ENCODE peak calls at places on chromosomes 3 and 15, in eight cellular contexts. I is activated naive CD4-positive, alpha-beta T cell treated with anti-CD3 and anti-CD28 coated beads, Interleukin-2, amount 10 ng/mL, durations not matched to agents 7 days and 5 days; O is left cardiac atrium; R is NCI-H510A treated with DMSO at 0.1 percent for 48 hours; B is stimulated activated CD4-positive, alpha-beta T cell treated with anti-CD3 and anti-CD28 coated beads, Interleukin-4, amount 100 ng/mL, for 1 hour; E is sigmoid colon; H is heart left ventricle; F is occipital lobe. P is an unnamed sample.

GRCh38 chr15:47754312-47754711 is 37.0 kb downstream of the SEMA6D start:
- DNase-seq in H (no peak), B (no peak), I (no peak), R (no peak), F (no peak), E (no peak), O (no peak), P (no peak)

GRCh38 chr3:140242818-140243276 is 307.9 kb downstream of the CLSTN2 start:
- DNase-seq in H (peak), B (no peak), E (no peak), O (no peak), I (no peak), R (peak), F (peak), P (no peak)

GRCh38 chr3:166663194-166663593 is 716.9 kb downstream of the ZBBX start:
- DNase-seq in F (no peak), O (no peak), B (no peak), I (no peak), R (no peak), E (no peak), H (no peak), P (no peak)

GRCh38 chr15:51931638-51932037 is 39.9 kb downstream of the LEO1 start:
- DNase-seq in H (no peak), B (no peak), O (no peak), I (no peak), F (no peak), E (no peak), R (no peak), P (no peak)

GRCh38 chr3:107452436-107452835 is 70.3 kb upstream of the BBX start:
- DNase-seq in I (no peak), H (no peak), B (no peak), R (no peak), F (no peak), O (no peak), E (no peak), P (no peak)

GRCh38 chr15:74752486-74753395 is 4.1 kb downstream of the CYP1A2 start:
- DNase-seq in O (no peak), I (no peak), R (no peak), E (no peak), B (no peak), H (no peak), F (no peak), P (no peak)

GRCh38 chr3:79204351-79204750 is 563.4 kb downstream of the ROBO1 start:
- DNase-seq in E (no peak), H (no peak), O (no peak), B (no peak), I (no peak), R (no peak), F (no peak), P (no peak)

GRCh38 chr3:37891227-37891626 is 29.5 kb downstream of the CTDSPL start:
- DNase-seq in R (no peak), I (no peak), B (no peak), O (no peak), H (no peak), F (no peak), E (no peak), P (no peak)

GRCh38 chr15:70503073-70503745 is 260.1 kb downstream of the UACA start:
- DNase-seq in F (no peak), O (no peak), H (no peak), I (no peak), B (no peak), E (no peak), R (no peak), P (no peak)

GRCh38 chr3:36540898-36541518 is 160.7 kb downstream of the STAC start:
- DNase-seq in R (peak), H (no peak), O (no peak), I (no peak), E (no peak), B (no peak), F (no peak), P (peak)

GRCh38 chr3:181693280-181693679 is 18.4 kb upstream of the SOX2 start:
- DNase-seq in E (no peak), H (no peak), O (no peak), B (no peak), I (no peak), F (no peak), R (no peak), P (no peak)

GRCh38 chr3:29922990-29923746 is 642.3 kb downstream of the RBMS3 start:
- DNase-seq in I (no peak), F (no peak), H (peak), O (peak), B (no peak), E (peak), R (no peak), P (peak)

GRCh38 chr15:96728591-96728990 is 398.1 kb downstream of the NR2F2 start:
- DNase-seq in E (no peak), I (no peak), F (no peak), B (no peak), H (no peak), R (no peak), O (no peak), P (no peak)

GRCh38 chr3:156518726-156519125 is 36.2 kb downstream of the SSR3 start:
- DNase-seq in E (no peak), H (no peak), B (no peak), R (no peak), I (no peak), O (no peak), F (no peak), P (no peak)

GRCh38 chr15:48603123-48603500 is 42.4 kb downstream of the FBN1 start:
- DNase-seq in R (no peak), I (no peak), E (no peak), B (no peak), H (no peak), O (no peak), F (no peak), P (no peak)

GRCh38 chr3:143010024-143010423 is 8.7 kb downstream of the U2SURP start:
- DNase-seq in I (no peak), H (no peak), B (no peak), E (no peak), R (no peak), O (no peak), F (no peak), P (no peak)

GRCh38 chr15:99074446-99074845 is 30.4 kb upstream of the SYNM start:
- DNase-seq in B (no peak), F (no peak), I (no peak), H (no peak), O (no peak), E (no peak), R (no peak), P (no peak)

GRCh38 chr3:56976666-56977560 is 83.6 kb upstream of the SPATA12 start:
- DNase-seq in O (no peak), F (peak), R (no peak), E (peak), I (no peak), H (no peak), B (no peak), P (no peak)

GRCh38 chr3:149678365-149678948 is 20.6 kb upstream of the WWTR1 start:
- DNase-seq in I (no peak), R (no peak), O (no peak), F (no peak), H (no peak), E (no peak), B (no peak), P (no peak)

GRCh38 chr3:178629430-178630178 is 93.4 kb downstream of the KCNMB2 start:
- DNase-seq in I (no peak), R (peak), O (no peak), F (no peak), B (no peak), E (no peak), H (no peak), P (no peak)

GRCh38 chr3:136277634-136278033 is 27.5 kb downstream of the PCCB start:
- DNase-seq in E (no peak), B (no peak), R (peak), H (no peak), F (no peak), O (no peak), I (no peak), P (no peak)

GRCh38 chr3:14266361-14266760 is 87.7 kb downstream of the LSM3 start:
- DNase-seq in O (peak), I (no peak), E (no peak), H (peak), R (no peak), B (no peak), F (peak), P (no peak)

GRCh38 chr3:126704494-126705214 is 614 bp downstream of the CHCHD6 start:
- DNase-seq in B (no peak), R (no peak), O (no peak), H (no peak), E (no peak), I (no peak), F (peak), P (no peak)

GRCh38 chr3:10581716-10582115 is 76.3 kb upstream of the ATP2B2 start:
- DNase-seq in E (no peak), F (no peak), R (no peak), B (no peak), H (no peak), O (no peak), I (no peak), P (no peak)